ENCODE peak calls at places on chromosomes 4 and X, in seven cellular contexts. P, S, K, B, M, Q and R are unnamed samples.

GRCh38 chr4:122658818-122659295 is 38.0 kb upstream of the IL21 start:
- DNase-seq in P (no peak), S (peak; percentile 8), K (peak; percentile 20), B (no peak), M (no peak), Q (no peak), R (no peak)

GRCh38 chr4:76989391-76990061 is 40.0 kb downstream of the SEPTIN11 start:
- DNase-seq in P (no peak), S (no peak), K (no peak), B (no peak), M (no peak), Q (no peak), R (no peak)

GRCh38 chr4:186201535-186202230 is 10.3 kb downstream of the CYP4V2 start:
- DNase-seq in P (peak; percentile 59), S (peak; percentile 45), K (no peak), B (peak; percentile 60), M (peak; percentile 44), Q (peak; percentile 64), R (peak; percentile 42)

GRCh38 chrX:44314259-44314734 is 29.2 kb downstream of the EFHC2 start:
- DNase-seq in P (no peak), S (no peak), K (no peak), B (peak; percentile 19), M (peak; percentile 89), Q (no peak), R (no peak)

GRCh38 chr4:168765726-168766125 is 244.3 kb downstream of the CBR4 start:
- DNase-seq in P (no peak), S (no peak), K (no peak), B (no peak), M (no peak), Q (no peak), R (no peak)

GRCh38 chr4:107800686-107801085 is 24.0 kb upstream of the SGMS2 start:
- DNase-seq in P (no peak), S (no peak), K (no peak), B (no peak), M (no peak), Q (no peak), R (no peak)

GRCh38 chr4:173074501-173074946 is 94.1 kb upstream of the GALNT7 start:
- DNase-seq in P (no peak), S (no peak), K (no peak), B (no peak), M (no peak), Q (peak; percentile 59), R (no peak)

GRCh38 chr4:111540661-111541060 is 604.6 kb upstream of the FAM241A start:
- DNase-seq in P (no peak), S (no peak), K (no peak), B (no peak), M (no peak), Q (no peak), R (no peak)

GRCh38 chrX:85375333-85375738 is 4.1 kb downstream of the POF1B start:
- DNase-seq in P (no peak), S (no peak), K (no peak), B (peak; percentile 30), M (no peak), Q (no peak), R (no peak)

GRCh38 chr4:58749206-58749605 is 1639.0 kb upstream of the IGFBP7 start:
- DNase-seq in P (peak; percentile 2), S (no peak), K (no peak), B (no peak), M (no peak), Q (no peak), R (no peak)

GRCh38 chr4:77697860-77698599 is 92.4 kb downstream of the CXCL13 start:
- DNase-seq in P (peak; percentile 34), S (no peak), K (no peak), B (no peak), M (no peak), Q (no peak), R (no peak)

GRCh38 chr4:155889946-155890345 is 13.6 kb upstream of the TDO2 start:
- DNase-seq in P (no peak), S (no peak), K (no peak), B (no peak), M (no peak), Q (no peak), R (no peak)

GRCh38 chr4:184792950-184793555 is 32.7 kb downstream of the ACSL1 start:
- DNase-seq in P (peak; percentile 9), S (no peak), K (no peak), B (no peak), M (no peak), Q (no peak), R (no peak)

GRCh38 chr4:139815646-139816601 is 150.3 kb downstream of the MGST2 start:
- DNase-seq in P (no peak), S (no peak), K (no peak), B (no peak), M (no peak), Q (peak; percentile 62), R (no peak)

GRCh38 chr4:68373513-68373912 is 23.6 kb upstream of the YTHDC1 start:
- DNase-seq in P (no peak), S (no peak), K (no peak), B (peak; percentile 54), M (no peak), Q (peak; percentile 73), R (peak; percentile 22)

GRCh38 chrX:143635915-143636314 is at the start of gene SLITRK4:
- DNase-seq in P (no peak), S (no peak), K (no peak), B (no peak), M (no peak), Q (peak; percentile 57), R (no peak)

GRCh38 chr4:89998350-89999098 is 103.9 kb downstream of the MMRN1 start:
- DNase-seq in P (no peak), S (no peak), K (no peak), B (peak; percentile 31), M (no peak), Q (no peak), R (no peak)

GRCh38 chr4:21605006-21605405 is 343.6 kb downstream of the KCNIP4 start:
- DNase-seq in P (no peak), S (no peak), K (no peak), B (no peak), M (no peak), Q (no peak), R (no peak)

GRCh38 chr4:47530801-47531200 is 45.7 kb downstream of the ATP10D start:
- DNase-seq in P (no peak), S (no peak), K (no peak), B (no peak), M (no peak), Q (no peak), R (no peak)

GRCh38 chrX:38282044-38282443 is 45.3 kb downstream of the RPGR start:
- DNase-seq in P (no peak), S (no peak), K (no peak), B (no peak), M (no peak), Q (no peak), R (no peak)

GRCh38 chrX:101265869-101266428 is 25.2 kb downstream of the TAF7L start:
- DNase-seq in P (no peak), S (no peak), K (no peak), B (no peak), M (no peak), Q (no peak), R (no peak)

GRCh38 chrX:23779025-23779424 is 3.9 kb upstream of the SAT1 start:
- DNase-seq in P (no peak), S (no peak), K (no peak), B (no peak), M (no peak), Q (no peak), R (no peak)

GRCh38 chr4:7323872-7324650 is 110.7 kb downstream of the PSAPL1 start:
- DNase-seq in P (peak; percentile 7), S (no peak), K (no peak), B (no peak), M (no peak), Q (no peak), R (no peak)

GRCh38 chrX:129577473-129577872 is 37.4 kb downstream of the OCRL start:
- DNase-seq in P (no peak), S (no peak), K (no peak), B (peak; percentile 58), M (peak; percentile 22), Q (no peak), R (no peak)

GRCh38 chr4:84596826-84597225 is 13.9 kb downstream of the CDS1 start:
- DNase-seq in P (no peak), S (no peak), K (no peak), B (no peak), M (no peak), Q (no peak), R (no peak)

GRCh38 chr4:69689530-69690111 is 36.6 kb upstream of the UGT2A1 start:
- DNase-seq in P (peak; percentile 66), S (no peak), K (no peak), B (peak; percentile 3), M (peak; percentile 11), Q (no peak), R (no peak)

DNA sequence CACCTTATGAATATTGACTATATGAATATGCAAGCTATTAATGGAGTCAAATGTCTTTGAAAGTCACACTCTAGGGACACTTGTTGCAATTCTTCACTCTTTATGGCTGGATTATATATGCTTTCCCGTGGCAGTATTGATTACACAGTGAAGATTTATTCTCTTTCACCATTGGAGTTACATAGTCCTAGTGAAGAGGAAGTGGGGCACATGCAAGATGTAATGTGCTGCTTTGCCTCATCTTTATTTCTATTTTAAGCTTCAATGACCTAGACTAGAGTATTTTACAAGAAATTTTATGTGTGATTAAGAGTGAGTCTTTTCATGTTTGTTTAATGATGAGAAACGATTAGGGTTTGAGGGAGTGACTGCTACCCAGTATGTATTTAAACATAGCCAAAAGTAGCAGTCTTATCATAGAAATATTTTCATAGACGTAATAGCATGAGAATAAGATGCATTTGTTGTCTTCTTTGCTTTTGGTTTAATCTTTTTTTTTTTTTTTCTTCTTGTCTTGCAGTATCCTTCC is 30.8 kb downstream of the DIAPH2 start:
- DNase-seq in P (no peak), S (no peak), K (no peak), B (no peak), M (no peak), Q (no peak), R (no peak)
- TF ChIP-seq TAF1 in P (no peak), S (no peak), K (no peak), B (no peak), M (no peak), Q (no peak), R (no peak)

GRCh38 chr4:26520728-26521442 is 30.6 kb upstream of the CCKAR start:
- DNase-seq in P (no peak), S (no peak), K (no peak), B (no peak), M (no peak), Q (peak; percentile 33), R (no peak)
- TF ChIP-seq POLR2AphosphoS5 in P (no peak), S (no peak), K (no peak), B (no peak), M (no peak), Q (no peak), R (no peak)

DNA sequence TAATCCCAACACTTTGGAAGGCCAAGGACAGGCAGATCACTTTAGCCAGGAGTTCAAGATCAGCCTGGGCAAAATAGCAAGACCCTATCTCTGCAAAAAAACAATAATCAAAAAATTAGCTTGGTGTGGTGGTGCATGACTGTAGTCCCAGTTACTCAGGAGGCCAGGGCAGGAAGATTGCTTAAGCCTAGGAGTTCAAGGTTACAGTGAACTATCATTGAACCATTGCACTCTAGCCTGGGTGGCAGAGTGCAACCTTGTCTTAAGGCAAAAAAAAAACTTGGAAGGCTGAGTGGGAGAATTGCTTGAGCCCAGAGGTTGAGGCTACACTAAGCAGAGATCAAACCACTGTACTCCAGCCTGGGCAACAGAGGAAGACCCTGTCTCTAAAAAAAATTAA is 5.2 kb upstream of the FRYL start:
- DNase-seq in P (no peak), S (no peak), K (no peak), B (no peak), M (no peak), Q (no peak), R (no peak)
- TF ChIP-seq TAF1 in P (no peak), S (no peak), K (no peak), B (no peak), M (no peak), Q (no peak), R (no peak)

GRCh38 chr4:104848597-104849225 is 298.0 kb upstream of the TET2 start:
- DNase-seq in P (no peak), S (no peak), K (no peak), B (no peak), M (no peak), Q (no peak), R (no peak)
- TF ChIP-seq POLR2AphosphoS5 in P (no peak), S (no peak), K (no peak), B (no peak), M (no peak), Q (no peak), R (no peak)